ENCODE peak calls at places on chromosomes 13 and 19, in seven cellular contexts. T is fibroblast of pulmonary artery; P is colonic mucosa; L is GM06990; C is AG09309; X is fibroblast of the aortic adventitia; A is Jurkat, Clone E6-1. O is an unnamed sample.

GRCh38 chr19:38653028-38653571 is 5.7 kb downstream of the ACTN4 start:
- DNase-seq in T (peak), P (peak), L (no peak), C (no peak), X (peak), A (no peak), O (no peak)

GRCh38 chr13:102536695-102537485 is 59.9 kb upstream of the TPP2 start:
- DNase-seq in T (no peak), P (no peak), L (no peak), C (no peak), X (no peak), A (no peak), O (no peak)

GRCh38 chr13:46530084-46530935 is 22.7 kb upstream of the LRCH1 start:
- DNase-seq in T (peak), P (no peak), L (no peak), C (peak), X (peak), A (no peak), O (no peak)

GRCh38 chr13:56902276-56902675 is 238.4 kb upstream of the PRR20A start:
- DNase-seq in T (no peak), P (no peak), L (no peak), C (no peak), X (no peak), A (no peak), O (no peak)

GRCh38 chr19:33280351-33280921 is 21.9 kb downstream of the CEBPA start:
- DNase-seq in T (no peak), P (no peak), L (peak), C (no peak), X (no peak), A (no peak), O (no peak)

GRCh38 chr13:43494206-43494605 is 292.6 kb downstream of the ENOX1 start:
- DNase-seq in T (no peak), P (no peak), L (no peak), C (no peak), X (no peak), A (no peak), O (no peak)

GRCh38 chr19:15466851-15467733 is 2.7 kb upstream of the RASAL3 start:
- DNase-seq in T (peak), P (no peak), L (peak), C (no peak), X (peak), A (peak), O (peak)

GRCh38 chr13:76632388-76633044 is 253.7 kb downstream of the KCTD12 start:
- DNase-seq in T (peak), P (no peak), L (no peak), C (no peak), X (no peak), A (no peak), O (no peak)

GRCh38 chr13:64428196-64428595 is 2801.9 kb downstream of the PCDH9 start:
- DNase-seq in T (peak), P (no peak), L (no peak), C (peak), X (peak), A (no peak), O (no peak)

GRCh38 chr13:23183292-23183691 is 2.5 kb downstream of the SGCG start:
- DNase-seq in T (no peak), P (no peak), L (no peak), C (no peak), X (no peak), A (no peak), O (no peak)

GRCh38 chr13:18714889-18715288 is 466.7 kb downstream of the TUBA3C start:
- DNase-seq in T (no peak), P (no peak), L (no peak), C (no peak), X (no peak), A (no peak), O (no peak)

GRCh38 chr19:17172624-17173345 is 42.4 kb upstream of the USE1 start:
- DNase-seq in T (no peak), P (no peak), L (no peak), C (no peak), X (no peak), A (no peak), O (no peak)

GRCh38 chr13:86002921-86003488 is 203.8 kb upstream of the SLITRK6 start:
- DNase-seq in T (no peak), P (no peak), L (no peak), C (no peak), X (no peak), A (no peak), O (no peak)

GRCh38 chr13:70849267-70849666 is 741.0 kb upstream of the KLHL1 start:
- DNase-seq in T (no peak), P (no peak), L (no peak), C (no peak), X (no peak), A (no peak), O (no peak)

GRCh38 chr19:13554506-13555235 is 48.4 kb upstream of the CACNA1A start:
- DNase-seq in T (no peak), P (no peak), L (no peak), C (no peak), X (no peak), A (no peak), O (no peak)

DNA sequence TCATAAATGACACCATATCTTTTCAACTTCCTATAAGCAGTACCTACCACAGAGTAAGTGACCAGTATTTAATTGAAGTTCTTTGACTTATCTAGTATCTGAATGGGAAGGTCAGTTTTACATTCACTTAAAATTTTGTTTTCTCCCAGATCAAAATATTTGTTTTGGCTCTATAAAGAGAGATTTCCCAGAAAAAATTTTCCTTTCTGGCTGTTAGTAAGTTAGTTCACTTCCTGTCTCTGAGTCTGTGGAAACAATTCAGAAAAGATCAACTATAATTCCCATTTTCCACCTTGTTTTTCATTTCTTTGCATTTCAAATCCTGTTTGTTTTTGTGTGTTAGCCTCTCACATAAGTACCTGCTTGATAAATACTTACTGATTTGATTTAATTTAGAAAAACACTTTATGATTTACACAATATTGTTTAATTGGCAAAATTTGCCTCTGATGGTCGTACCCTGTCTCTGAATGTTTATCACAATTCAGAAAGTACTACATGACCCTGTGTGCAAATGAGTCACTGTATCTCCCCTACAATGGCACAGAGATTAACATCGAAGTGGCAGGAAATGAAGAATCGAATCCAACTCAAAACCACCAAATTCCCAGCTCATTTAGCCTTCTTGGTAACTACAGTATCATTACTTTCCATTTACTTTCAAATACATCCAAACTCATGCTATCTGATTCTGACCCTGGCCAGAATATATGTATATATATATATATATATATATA is 15.4 kb upstream of the MED4 start:
- DNase-seq in T (peak), P (no peak), L (no peak), C (no peak), X (peak), A (no peak), O (no peak)
- H3K4me3 ChIP-seq in T (peak), P (no peak), L (no peak), C (no peak), X (no peak), A (no peak), O (no peak)

GRCh38 chr13:32253911-32254399 is 61.2 kb downstream of the ZAR1L start:
- DNase-seq in T (no peak), P (peak), L (no peak), C (no peak), X (peak), A (no peak), O (no peak)
- H3K4me3 ChIP-seq in T (no peak), P (peak), L (no peak), C (no peak), X (no peak), A (no peak), O (no peak)

DNA sequence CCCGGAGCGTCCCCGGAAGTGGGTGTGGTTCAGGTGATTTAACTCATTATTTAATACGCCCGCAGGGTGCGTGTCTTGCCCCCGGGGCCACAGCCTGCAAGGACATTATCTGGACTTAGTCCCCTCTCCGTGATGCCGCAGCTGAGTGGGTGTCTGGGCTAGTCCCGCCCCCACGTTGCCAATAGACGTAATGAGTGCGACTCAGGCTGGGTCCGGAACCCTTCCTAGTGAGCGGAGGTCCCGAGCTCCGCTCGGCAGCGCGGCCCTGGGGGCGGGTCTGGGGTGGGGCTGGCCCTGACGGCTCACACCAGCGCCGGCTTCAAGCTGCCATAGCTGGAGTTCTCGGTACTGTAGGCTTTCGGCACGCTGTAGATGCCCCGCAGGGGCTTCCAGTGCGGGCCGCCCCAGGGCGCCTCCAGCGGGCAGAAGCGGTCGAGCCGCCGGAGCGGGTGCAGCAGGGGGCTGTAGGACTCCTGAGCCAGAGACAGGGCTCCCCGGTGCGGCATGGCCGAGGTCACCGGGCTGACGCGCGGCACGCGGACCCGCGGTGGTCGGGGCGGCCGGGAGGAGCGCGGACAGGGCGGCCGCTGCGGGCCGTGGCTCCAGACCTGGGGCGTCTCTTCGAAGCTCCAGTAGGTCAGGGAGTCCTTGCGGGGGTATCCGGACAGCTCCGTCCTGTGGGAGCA is 918 bp upstream of the LHB start:
- DNase-seq in T (peak), P (peak), L (peak), C (no peak), X (peak), A (no peak), O (peak)
- H3K4me3 ChIP-seq in T (peak), P (peak), L (peak), C (peak), X (peak), A (no peak), O (no peak)

DNA sequence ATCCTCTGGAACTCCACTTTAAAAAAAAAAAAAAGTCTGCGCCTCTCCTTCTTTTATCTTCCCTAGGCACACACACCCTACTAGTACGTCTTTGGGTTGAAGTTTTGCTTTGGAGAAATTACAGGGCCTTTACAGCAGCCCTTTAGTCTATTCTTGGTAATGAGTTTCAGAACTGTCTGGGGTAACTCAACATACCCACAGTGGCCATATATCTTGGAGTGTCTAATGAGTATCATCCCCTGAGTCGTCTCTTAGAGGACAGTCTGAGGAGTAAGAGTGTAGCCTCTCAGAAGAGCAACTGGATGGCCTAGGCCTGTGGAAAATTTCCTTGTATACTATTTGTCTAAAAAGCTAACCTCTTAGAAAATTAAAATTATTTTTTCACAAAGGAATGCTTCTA is 6.1 kb upstream of the ZNF681 start:
- DNase-seq in T (no peak), P (no peak), L (no peak), C (no peak), X (no peak), A (no peak), O (no peak)
- H3K4me3 ChIP-seq in T (no peak), P (no peak), L (no peak), C (no peak), X (no peak), A (no peak), O (no peak)

GRCh38 chr19:47742636-47743035 is 2.7 kb upstream of the NOP53 start:
- DNase-seq in T (no peak), P (no peak), L (no peak), C (no peak), X (no peak), A (no peak), O (no peak)
- H3K4me3 ChIP-seq in T (peak), P (no peak), L (no peak), C (peak), X (peak), A (no peak), O (no peak)

GRCh38 chr19:862529-863304 is 3.3 kb downstream of the CFD start:
- DNase-seq in T (peak), P (peak), L (peak), C (no peak), X (no peak), A (peak), O (peak)

GRCh38 chr19:860481-861098 is 1.1 kb downstream of the CFD start:
- DNase-seq in T (peak), P (peak), L (peak), C (no peak), X (peak), A (peak), O (no peak)

GRCh38 chr19:861756-862528 is 2.5 kb downstream of the CFD start:
- DNase-seq in T (peak), P (peak), L (peak), C (no peak), X (no peak), A (peak), O (peak)

GRCh38 chr19:863305-863620 is 3.8 kb downstream of the CFD start:
- DNase-seq in T (no peak), P (no peak), L (no peak), C (no peak), X (no peak), A (no peak), O (no peak)

DNA sequence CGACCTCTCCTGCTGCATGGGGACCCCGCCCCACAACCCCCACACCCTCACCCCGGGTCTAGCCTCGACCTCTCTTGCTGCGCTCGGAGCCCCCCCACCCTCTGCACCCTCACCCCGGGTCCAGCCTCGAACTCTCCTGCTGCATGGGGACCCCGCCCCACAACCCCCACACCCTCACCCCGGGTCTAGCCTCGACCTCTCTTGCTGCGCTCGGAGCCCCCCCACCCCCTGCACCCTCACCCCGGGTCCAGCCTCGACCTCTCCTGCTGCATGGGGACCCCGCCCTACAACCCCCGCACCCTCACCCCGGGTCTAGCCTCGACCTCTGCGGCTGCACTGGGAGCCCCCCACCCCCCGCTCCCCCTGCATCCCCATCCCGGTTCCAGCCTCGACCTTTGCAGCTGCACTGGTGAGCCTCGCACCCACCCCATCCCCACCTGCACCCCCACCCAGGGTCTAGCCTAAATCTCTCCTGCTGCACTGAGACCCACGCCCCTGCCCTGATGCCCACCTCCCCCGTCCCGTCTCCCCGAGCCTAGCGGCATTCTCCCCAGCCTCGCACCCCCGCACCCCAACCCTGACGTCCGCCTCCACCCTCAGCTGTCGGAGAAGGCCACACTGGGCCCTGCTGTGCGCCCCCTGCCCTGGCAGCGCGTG is 1.8 kb downstream of the CFD start:
- DNase-seq in T (no peak), P (no peak), L (no peak), C (no peak), X (no peak), A (no peak), O (no peak)
- H3K4me3 ChIP-seq in T (no peak), P (peak), L (no peak), C (no peak), X (no peak), A (peak), O (no peak)

DNA sequence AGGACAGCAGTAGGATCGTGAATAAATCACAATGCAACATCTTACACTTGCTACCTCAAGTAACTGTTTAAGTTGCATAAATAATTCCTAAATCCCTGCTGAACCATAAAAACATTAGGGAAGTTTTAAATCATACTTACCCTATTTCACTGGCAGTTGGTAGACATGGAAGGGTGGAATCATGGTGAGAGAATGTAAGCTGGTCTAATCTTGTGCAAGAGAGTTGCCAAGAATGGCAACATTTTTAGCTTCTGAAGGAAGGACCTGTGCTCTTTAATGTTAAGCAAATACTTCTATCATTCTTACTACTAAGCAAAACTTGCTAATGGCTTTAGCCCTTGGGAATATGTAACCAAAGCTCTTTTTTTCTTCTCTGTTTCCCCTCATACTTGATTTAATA is 46.8 kb downstream of the MTUS2 start:
- DNase-seq in T (no peak), P (no peak), L (no peak), C (no peak), X (no peak), A (no peak), O (no peak)
- H3K4me3 ChIP-seq in T (no peak), P (no peak), L (no peak), C (no peak), X (no peak), A (no peak), O (no peak)

O was measured in CD4-positive, alpha-beta memory T cell.